ENCODE peak calls at places on chromosome 3, in four cellular contexts. E is GM12878, O is K562, P is HepG2. U is an unnamed sample.

GRCh38 chr3:64681827-64682226 is 6.0 kb downstream of the ADAMTS9 start:
- DNase-seq in E (no peak), O (no peak), P (no peak), U (no peak)

GRCh38 chr3:151327571-151328198 is 1.7 kb downstream of the P2RY13 start:
- DNase-seq in E (no peak), O (peak), P (no peak), U (no peak)

GRCh38 chr3:27311400-27311799 is 57.8 kb downstream of the NEK10 start:
- DNase-seq in E (no peak), O (no peak), P (peak), U (no peak)

GRCh38 chr3:120077726-120078125 is 16.5 kb downstream of the GSK3B start:
- DNase-seq in E (no peak), O (no peak), P (no peak), U (no peak)

GRCh38 chr3:101010316-101010715 is 17.1 kb upstream of the ABI3BP start:
- DNase-seq in E (no peak), O (no peak), P (no peak), U (no peak)

GRCh38 chr3:63967675-63968611 is 55.4 kb downstream of the PSMD6 start:
- DNase-seq in E (peak), O (no peak), P (peak), U (no peak)

GRCh38 chr3:152257246-152258074 is 11.3 kb upstream of the MBNL1 start:
- DNase-seq in E (peak), O (no peak), P (no peak), U (no peak)

GRCh38 chr3:160479376-160479775 is 29.8 kb upstream of the TRIM59 start:
- DNase-seq in E (no peak), O (no peak), P (no peak), U (no peak)

GRCh38 chr3:107740992-107741896 is 218.5 kb downstream of the BBX start:
- DNase-seq in E (no peak), O (no peak), P (peak), U (no peak)

GRCh38 chr3:160869825-160870224 is 113.8 kb downstream of the PPM1L start:
- DNase-seq in E (no peak), O (no peak), P (no peak), U (no peak)

GRCh38 chr3:81497565-81497964 is 263.9 kb downstream of the GBE1 start:
- DNase-seq in E (no peak), O (no peak), P (no peak), U (no peak)

GRCh38 chr3:164417955-164418354 is 660.3 kb downstream of the SI start:
- DNase-seq in E (no peak), O (no peak), P (no peak), U (no peak)

GRCh38 chr3:100364421-100364820 is 29.9 kb downstream of the NIT2 start:
- DNase-seq in E (no peak), O (no peak), P (no peak), U (no peak)

GRCh38 chr3:135125171-135125801 is 330.2 kb downstream of the EPHB1 start:
- DNase-seq in E (no peak), O (peak), P (peak), U (peak)

GRCh38 chr3:149343951-149344350 is 10.5 kb upstream of the TM4SF18 start:
- DNase-seq in E (no peak), O (peak), P (no peak), U (no peak)

GRCh38 chr3:1087066-1087555 is 5.7 kb upstream of the CNTN6 start:
- DNase-seq in E (no peak), O (no peak), P (no peak), U (no peak)

GRCh38 chr3:69212411-69213160 is 90.2 kb upstream of the LMOD3 start:
- DNase-seq in E (no peak), O (no peak), P (peak), U (no peak)

GRCh38 chr3:155809181-155809580 is 3.1 kb upstream of the C3orf33 start:
- DNase-seq in E (no peak), O (no peak), P (no peak), U (no peak)

GRCh38 chr3:124818398-124819150 is 68.6 kb downstream of the ITGB5 start:
- DNase-seq in E (no peak), O (no peak), P (no peak), U (no peak)

GRCh38 chr3:32121137-32121536 is 14.7 kb downstream of the GPD1L start:
- DNase-seq in E (no peak), O (no peak), P (no peak), U (no peak)

GRCh38 chr3:32123620-32124019 is 17.2 kb downstream of the GPD1L start:
- DNase-seq in E (no peak), O (no peak), P (no peak), U (no peak)

GRCh38 chr3:32118215-32118614 is 11.8 kb downstream of the GPD1L start:
- DNase-seq in E (no peak), O (no peak), P (no peak), U (no peak)

GRCh38 chr3:32117324-32117723 is 10.9 kb downstream of the GPD1L start:
- DNase-seq in E (no peak), O (no peak), P (peak), U (no peak)

DNA sequence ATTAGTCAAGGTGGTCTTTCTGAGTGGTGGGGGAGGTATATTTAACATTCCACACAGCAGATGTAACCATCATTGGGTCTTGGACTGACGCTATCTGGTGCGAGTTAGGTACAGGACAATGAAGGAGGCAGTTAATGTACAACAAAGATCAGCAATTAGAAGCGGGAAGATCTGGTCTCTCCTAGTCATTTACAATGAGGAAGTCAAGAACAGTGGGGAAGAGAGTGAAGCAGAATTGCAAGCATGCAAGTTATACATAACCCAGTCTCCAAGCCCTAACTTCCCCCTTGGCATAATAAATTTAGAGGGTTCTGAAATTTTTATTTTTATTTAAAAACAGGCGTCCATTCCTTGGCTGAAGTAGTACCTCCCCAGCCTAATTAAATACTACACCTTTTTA is 14.1 kb downstream of the GPD1L start:
- DNase-seq in E (no peak), O (no peak), P (no peak), U (no peak)
- TF ChIP-seq TCF7 in E (no peak), O (no peak), P (no peak), U (no peak)

GRCh38 chr3:62373215-62373614 is at the start of gene FEZF2:
- DNase-seq in E (no peak), O (no peak), P (no peak), U (peak)

GRCh38 chr3:62373714-62374333 is 474 bp upstream of the FEZF2 start:
- DNase-seq in E (no peak), O (no peak), P (no peak), U (peak)

GRCh38 chr3:62372621-62373041 is 719 bp downstream of the FEZF2 start:
- DNase-seq in E (no peak), O (no peak), P (no peak), U (peak)

GRCh38 chr3:62375655-62376054 is 2.3 kb upstream of the FEZF2 start:
- DNase-seq in E (no peak), O (no peak), P (no peak), U (no peak)

DNA sequence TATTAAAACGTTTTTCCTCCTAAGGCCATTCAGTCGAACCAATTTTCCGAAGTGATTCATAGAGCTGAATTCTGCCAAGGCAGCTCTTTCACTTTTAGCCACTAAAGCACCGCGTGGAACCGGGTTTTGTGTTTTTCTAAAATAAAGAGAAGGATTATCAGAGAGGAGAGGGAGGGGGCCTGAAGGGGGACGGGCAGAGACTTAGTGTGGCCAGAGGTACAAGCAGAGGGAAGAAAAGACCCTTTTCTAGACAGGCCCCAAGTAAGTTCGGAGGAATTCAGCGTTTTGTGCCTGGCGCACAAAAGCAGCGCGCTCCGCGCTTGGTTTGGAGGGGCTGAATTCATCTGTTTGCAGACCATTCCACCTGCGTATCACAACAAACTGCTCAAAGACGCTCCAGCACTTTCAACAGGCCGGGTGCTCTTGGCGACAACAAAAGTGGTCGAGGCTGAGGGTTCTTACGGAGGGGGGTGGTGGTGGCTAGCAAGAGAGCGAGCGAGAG is 1.1 kb upstream of the FEZF2 start:
- DNase-seq in E (no peak), O (no peak), P (no peak), U (peak)
- TF ChIP-seq TCF7 in E (no peak), O (no peak), P (no peak), U (no peak)

DNA sequence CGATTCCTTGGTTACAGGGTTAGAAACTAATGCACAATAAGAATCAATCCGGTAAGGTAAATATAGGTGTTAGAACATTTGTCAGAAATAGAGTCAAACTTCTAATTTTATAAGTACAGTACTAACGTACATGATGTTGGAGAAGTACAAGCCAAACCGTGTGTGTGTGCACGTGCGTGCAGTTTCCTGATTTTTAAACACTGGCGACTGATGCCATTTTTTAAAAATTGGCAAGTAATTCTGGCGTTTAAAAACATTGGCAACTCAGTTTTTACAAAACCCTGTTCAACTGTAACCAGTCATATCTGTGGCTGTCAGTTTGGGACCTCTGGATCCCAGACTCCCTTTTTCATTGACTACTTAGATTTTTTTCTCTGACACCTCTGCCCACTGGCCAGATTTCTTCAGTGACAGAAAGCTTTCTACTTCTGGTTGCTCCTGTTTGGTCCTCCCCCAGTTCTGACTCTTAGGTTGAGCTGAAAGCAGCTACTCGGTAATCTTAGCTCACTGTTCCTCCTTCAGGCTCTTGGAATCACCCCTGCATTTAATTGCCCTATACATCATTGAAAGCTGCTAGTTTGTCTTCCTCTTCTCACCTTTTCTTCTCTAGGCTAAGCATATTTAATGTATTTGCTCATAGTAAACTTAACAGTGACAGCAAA is 847 bp downstream of the ATG7 start:
- DNase-seq in E (no peak), O (no peak), P (no peak), U (no peak)
- TF ChIP-seq TCF7 in E (no peak), O (no peak), P (no peak), U (no peak)

GRCh38 chr3:108804437-108804836 is 18.1 kb upstream of the TRAT1 start:
- DNase-seq in E (no peak), O (no peak), P (no peak), U (no peak)

GRCh38 chr3:108804956-108805355 is 17.6 kb upstream of the TRAT1 start:
- DNase-seq in E (no peak), O (no peak), P (no peak), U (no peak)

DNA sequence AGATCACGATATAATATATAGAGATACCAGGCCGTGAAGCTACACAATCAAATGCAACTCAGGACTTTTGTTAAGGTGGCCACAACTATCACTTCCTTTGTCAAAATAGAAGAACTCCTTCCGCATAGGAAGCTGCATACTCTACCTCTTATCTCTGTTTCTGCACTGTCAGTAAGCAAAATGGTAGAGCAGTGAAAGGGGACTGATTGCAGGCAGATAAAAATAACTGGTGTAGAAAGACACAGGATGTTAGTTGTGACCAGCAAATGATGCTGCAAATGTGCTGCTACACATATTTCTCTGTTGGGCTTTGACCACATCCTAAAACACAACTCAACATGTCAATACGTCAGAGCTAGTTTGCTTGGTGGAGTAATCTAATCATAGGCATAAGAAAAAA is 16.3 kb upstream of the TRAT1 start:
- DNase-seq in E (no peak), O (no peak), P (no peak), U (no peak)
- TF ChIP-seq TCF7 in E (no peak), O (no peak), P (no peak), U (no peak)

DNA sequence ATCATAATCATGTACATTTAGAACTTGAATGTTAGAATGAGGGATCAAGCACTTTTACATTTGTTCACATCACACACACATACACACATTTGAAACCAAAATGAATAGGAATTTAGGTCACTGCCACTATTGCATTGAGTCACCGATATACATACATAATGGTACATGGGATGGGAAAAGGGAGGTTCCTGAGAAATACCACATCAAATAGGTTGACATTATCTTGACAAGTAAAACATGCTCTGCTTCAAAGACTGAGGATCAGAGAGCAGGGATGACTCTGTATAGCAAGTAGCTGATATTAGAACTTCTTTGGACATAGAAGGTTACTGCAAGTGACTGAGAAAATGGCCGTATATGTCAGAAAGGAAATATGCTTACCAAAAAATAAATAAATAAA is 847.2 kb downstream of the PLOD2 start:
- DNase-seq in E (no peak), O (no peak), P (no peak), U (no peak)
- TF ChIP-seq TCF7 in E (peak), O (no peak), P (no peak), U (no peak)

GRCh38 chr3:48128779-48129178 is 59.4 kb downstream of the CDC25A start:
- DNase-seq in E (no peak), O (no peak), P (no peak), U (no peak)

GRCh38 chr3:48125026-48125704 is 63.1 kb downstream of the CDC25A start:
- DNase-seq in E (no peak), O (no peak), P (no peak), U (no peak)

GRCh38 chr3:48129921-48130320 is 58.3 kb downstream of the CDC25A start:
- DNase-seq in E (no peak), O (no peak), P (no peak), U (no peak)

GRCh38 chr3:48125886-48126622 is 62.2 kb downstream of the CDC25A start:
- DNase-seq in E (no peak), O (peak), P (no peak), U (no peak)

GRCh38 chr3:48130321-48130881 is 57.8 kb downstream of the CDC25A start:
- DNase-seq in E (no peak), O (no peak), P (no peak), U (no peak)
- TF ChIP-seq TCF7 in E (no peak), O (no peak), P (no peak), U (no peak)

GRCh38 chr3:38824349-38824748 is 8.3 kb upstream of the SCN10A start:
- DNase-seq in E (no peak), O (no peak), P (no peak), U (no peak)

GRCh38 chr3:38826001-38826400 is 10.0 kb upstream of the SCN10A start:
- DNase-seq in E (no peak), O (no peak), P (no peak), U (no peak)

GRCh38 chr3:38823186-38823585 is 7.2 kb upstream of the SCN10A start:
- DNase-seq in E (no peak), O (no peak), P (no peak), U (no peak)

GRCh38 chr3:38827791-38828190 is 11.8 kb upstream of the SCN10A start:
- DNase-seq in E (no peak), O (no peak), P (no peak), U (no peak)

GRCh38 chr3:38823722-38824121 is 7.7 kb upstream of the SCN10A start:
- DNase-seq in E (no peak), O (no peak), P (no peak), U (no peak)
- TF ChIP-seq TCF7 in E (no peak), O (no peak), P (no peak), U (no peak)

GRCh38 chr3:36709826-36710365 is 54.5 kb downstream of the DCLK3 start:
- DNase-seq in E (no peak), O (no peak), P (no peak), U (no peak)

GRCh38 chr3:36705015-36705414 is 59.3 kb downstream of the DCLK3 start:
- DNase-seq in E (no peak), O (no peak), P (no peak), U (no peak)

GRCh38 chr3:36710606-36711005 is 53.7 kb downstream of the DCLK3 start:
- DNase-seq in E (no peak), O (no peak), P (no peak), U (no peak)

GRCh38 chr3:36709281-36709680 is 55.1 kb downstream of the DCLK3 start:
- DNase-seq in E (no peak), O (no peak), P (no peak), U (no peak)

DNA sequence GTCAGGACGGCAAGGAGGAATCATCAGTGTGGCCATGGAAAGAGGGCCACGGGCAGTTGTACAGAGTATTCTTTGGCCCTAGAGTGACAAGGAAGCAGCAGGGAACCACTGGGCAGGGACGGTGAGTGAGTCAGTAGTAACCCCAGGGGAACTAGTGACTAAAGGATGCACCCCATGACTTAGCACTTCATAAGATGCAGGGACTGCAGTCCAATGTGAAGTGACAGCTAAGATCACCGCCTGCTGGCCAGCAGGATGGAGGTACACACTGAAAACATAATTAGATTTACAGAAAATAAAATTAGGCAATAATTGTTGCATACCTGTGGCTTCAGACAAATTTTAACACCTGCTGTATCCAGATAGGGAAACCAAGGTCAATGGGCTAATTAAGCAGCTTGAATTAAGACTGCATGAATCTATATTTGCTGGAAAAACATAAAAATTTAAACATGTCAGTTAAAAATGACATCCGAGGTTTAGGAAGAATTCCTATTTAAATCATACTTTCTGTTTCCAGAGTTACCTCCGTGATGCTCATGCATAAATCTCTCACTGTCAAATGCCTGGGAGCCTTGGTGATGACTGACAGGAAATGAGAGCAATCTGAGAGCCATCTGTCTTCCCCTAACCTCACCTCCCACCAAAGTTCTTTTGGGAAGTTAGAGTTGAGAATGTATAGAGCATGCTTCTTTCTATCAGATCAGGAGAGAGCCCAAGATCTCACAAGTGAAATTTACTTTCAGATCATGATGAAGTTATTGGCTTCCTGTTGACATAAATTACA is 56.5 kb downstream of the DCLK3 start:
- DNase-seq in E (no peak), O (peak), P (no peak), U (no peak)
- TF ChIP-seq TCF7 in E (no peak), O (no peak), P (no peak), U (no peak)

DNA sequence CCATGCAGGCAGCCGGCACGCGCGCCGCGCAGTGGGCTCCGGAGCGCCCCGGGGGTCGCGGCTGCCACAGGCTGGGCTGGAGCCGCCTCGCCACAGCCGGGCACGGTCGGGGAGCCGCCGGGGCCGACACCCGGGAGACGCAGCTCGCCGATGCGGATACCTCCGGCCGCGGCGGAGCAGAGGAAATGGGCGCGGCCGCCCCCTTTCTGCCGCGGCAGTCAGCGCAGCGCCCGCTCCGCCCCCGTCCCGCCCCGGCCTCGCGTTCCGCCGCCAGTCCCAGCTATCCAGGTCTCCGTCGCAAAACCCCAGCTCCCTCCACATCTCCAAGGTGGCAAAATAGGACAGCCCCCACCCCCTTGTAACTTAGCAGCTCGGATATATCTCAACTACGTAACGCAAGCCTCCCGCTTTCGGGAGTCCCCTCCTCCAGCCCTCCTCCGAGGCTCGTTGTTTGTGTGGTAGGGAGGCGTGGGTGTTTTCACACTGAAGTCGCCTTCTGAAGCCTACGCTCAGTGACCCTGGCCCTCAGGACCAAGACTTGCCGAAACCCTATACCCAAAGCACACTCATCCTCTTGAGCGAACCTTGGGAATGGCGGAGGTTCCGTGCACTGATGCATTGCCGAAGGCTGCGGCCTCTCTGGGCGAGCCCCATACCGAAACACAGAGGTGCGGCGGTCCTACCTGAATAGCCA is at the start of gene SH3BP5:
- DNase-seq in E (no peak), O (peak), P (no peak), U (peak)
- TF ChIP-seq TCF7 in E (no peak), O (peak), P (no peak), U (no peak)

GRCh38 chr3:178393833-178394232 is 142.4 kb upstream of the KCNMB2 start:
- DNase-seq in E (no peak), O (no peak), P (no peak), U (no peak)
- TF ChIP-seq TCF7 in E (no peak), O (no peak), P (no peak), U (no peak)

U was measured in WTC11.